ENCODE peak calls at places on chromosome 15, in five cellular contexts. One of them, this sample, is unnamed.

GRCh38 chr15:82100116-82100795 is 54.4 kb upstream of the MEX3B start:
- DNase-seq in A549: no peak
- DNase-seq in IMR-90: peak
- DNase-seq in GM12878: no peak
- DNase-seq in SK-N-SH: no peak
- DNase-seq in this sample: no peak

GRCh38 chr15:101326462-101327146 is 31.6 kb upstream of the SNRPA1 start:
- DNase-seq in IMR-90: no peak
- DNase-seq in A549: no peak
- DNase-seq in SK-N-SH: no peak
- DNase-seq in GM12878: no peak
- DNase-seq in this sample: no peak

GRCh38 chr15:90340345-90340744 is 11.7 kb upstream of the ZNF774 start:
- DNase-seq in GM12878: no peak
- DNase-seq in IMR-90: no peak
- DNase-seq in SK-N-SH: no peak
- DNase-seq in A549: peak
- DNase-seq in this sample: peak

GRCh38 chr15:72199721-72200212 is 2.2 kb upstream of the GRAMD2A start:
- DNase-seq in SK-N-SH: peak
- DNase-seq in IMR-90: peak
- DNase-seq in GM12878: peak
- DNase-seq in A549: peak
- DNase-seq in this sample: peak

GRCh38 chr15:62068071-62068786 is 1.5 kb downstream of the C2CD4A start:
- DNase-seq in IMR-90: no peak
- DNase-seq in SK-N-SH: peak
- DNase-seq in A549: peak
- DNase-seq in GM12878: no peak
- DNase-seq in this sample: peak

GRCh38 chr15:58396181-58396580 is 35.6 kb upstream of the LIPC start:
- DNase-seq in GM12878: no peak
- DNase-seq in A549: peak
- DNase-seq in SK-N-SH: no peak
- DNase-seq in IMR-90: peak
- DNase-seq in this sample: no peak

GRCh38 chr15:85831415-85832113 is 36.8 kb upstream of the KLHL25 start:
- DNase-seq in GM12878: no peak
- DNase-seq in IMR-90: peak
- DNase-seq in SK-N-SH: peak
- DNase-seq in A549: peak
- DNase-seq in this sample: peak

GRCh38 chr15:33104276-33104675 is 90.2 kb downstream of the FMN1 start:
- DNase-seq in GM12878: no peak
- DNase-seq in IMR-90: peak
- DNase-seq in SK-N-SH: no peak
- DNase-seq in A549: no peak
- DNase-seq in this sample: no peak

GRCh38 chr15:31158858-31159569 is 57.5 kb upstream of the TRPM1 start:
- DNase-seq in SK-N-SH: no peak
- DNase-seq in IMR-90: no peak
- DNase-seq in A549: no peak
- DNase-seq in GM12878: no peak
- DNase-seq in this sample: no peak

GRCh38 chr15:40444741-40445140 is 4.0 kb downstream of the BAHD1 start:
- DNase-seq in SK-N-SH: no peak
- DNase-seq in GM12878: no peak
- DNase-seq in A549: no peak
- DNase-seq in IMR-90: no peak
- DNase-seq in this sample: no peak

GRCh38 chr15:45139770-45140169 is 10.0 kb downstream of the DUOX1 start:
- DNase-seq in A549: no peak
- DNase-seq in GM12878: no peak
- DNase-seq in IMR-90: no peak
- DNase-seq in SK-N-SH: no peak
- DNase-seq in this sample: no peak

GRCh38 chr15:89217031-89217430 is 4.3 kb downstream of the RLBP1 start:
- DNase-seq in IMR-90: no peak
- DNase-seq in SK-N-SH: no peak
- DNase-seq in GM12878: no peak
- DNase-seq in A549: no peak
- DNase-seq in this sample: no peak

GRCh38 chr15:90837052-90837621 is 31.3 kb upstream of the FURIN start:
- DNase-seq in SK-N-SH: no peak
- DNase-seq in A549: no peak
- DNase-seq in IMR-90: no peak
- DNase-seq in GM12878: no peak
- DNase-seq in this sample: no peak

GRCh38 chr15:20341901-20342605 is 199.5 kb downstream of the GOLGA6L6 start:
- DNase-seq in GM12878: no peak
- DNase-seq in A549: peak
- DNase-seq in SK-N-SH: no peak
- DNase-seq in IMR-90: no peak
- DNase-seq in this sample: no peak

GRCh38 chr15:60751985-60752952 is 273.3 kb upstream of the ICE2 start:
- DNase-seq in IMR-90: peak
- DNase-seq in GM12878: no peak
- DNase-seq in A549: no peak
- DNase-seq in SK-N-SH: peak
- DNase-seq in this sample: no peak

GRCh38 chr15:76905855-76906254 is 715 bp upstream of the SCAPER start:
- DNase-seq in GM12878: no peak
- DNase-seq in A549: no peak
- DNase-seq in IMR-90: no peak
- DNase-seq in SK-N-SH: peak
- DNase-seq in this sample: no peak

GRCh38 chr15:100049483-100049882 is 292.3 kb downstream of the ADAMTS17 start:
- DNase-seq in A549: no peak
- DNase-seq in GM12878: no peak
- DNase-seq in SK-N-SH: no peak
- DNase-seq in IMR-90: no peak
- DNase-seq in this sample: no peak

GRCh38 chr15:64019764-64020163 is 26.5 kb downstream of the DAPK2 start:
- DNase-seq in SK-N-SH: no peak
- DNase-seq in IMR-90: no peak
- DNase-seq in GM12878: peak
- DNase-seq in A549: peak
- DNase-seq in this sample: no peak

GRCh38 chr15:62647195-62647865 is 395.2 kb upstream of the TPM1 start:
- DNase-seq in IMR-90: peak
- DNase-seq in SK-N-SH: no peak
- DNase-seq in A549: peak
- DNase-seq in GM12878: no peak
- DNase-seq in this sample: no peak

GRCh38 chr15:45231864-45232562 is 20.0 kb upstream of the SLC28A2 start:
- DNase-seq in GM12878: no peak
- DNase-seq in A549: no peak
- DNase-seq in IMR-90: no peak
- DNase-seq in SK-N-SH: peak
- DNase-seq in this sample: no peak

GRCh38 chr15:101135532-101136166 is 116.2 kb downstream of the CHSY1 start:
- DNase-seq in GM12878: peak
- DNase-seq in A549: no peak
- DNase-seq in SK-N-SH: no peak
- DNase-seq in IMR-90: no peak
- DNase-seq in this sample: no peak

GRCh38 chr15:41047474-41047873 is 68.6 kb downstream of the INO80 start:
- DNase-seq in A549: no peak
- DNase-seq in SK-N-SH: no peak
- DNase-seq in GM12878: no peak
- DNase-seq in IMR-90: no peak
- DNase-seq in this sample: no peak

GRCh38 chr15:65115542-65115941 is 542 bp upstream of the UBAP1L start:
- DNase-seq in SK-N-SH: no peak
- DNase-seq in IMR-90: no peak
- DNase-seq in A549: no peak
- DNase-seq in GM12878: no peak
- DNase-seq in this sample: no peak

GRCh38 chr15:78716651-78717050 is 75.6 kb upstream of the CHRNB4 start:
- DNase-seq in A549: no peak
- DNase-seq in GM12878: no peak
- DNase-seq in SK-N-SH: no peak
- DNase-seq in IMR-90: peak
- DNase-seq in this sample: no peak

GRCh38 chr15:81308260-81308659 is 15.7 kb downstream of the STARD5 start:
- DNase-seq in IMR-90: no peak
- DNase-seq in A549: no peak
- DNase-seq in SK-N-SH: no peak
- DNase-seq in GM12878: no peak
- DNase-seq in this sample: no peak

GRCh38 chr15:35136552-35136951 is 51.5 kb upstream of the NANOGP8 start:
- DNase-seq in SK-N-SH: no peak
- DNase-seq in A549: no peak
- DNase-seq in GM12878: peak
- DNase-seq in IMR-90: no peak
- DNase-seq in this sample: no peak

GRCh38 chr15:41215708-41216107 is 14.8 kb downstream of the EXD1 start:
- DNase-seq in IMR-90: no peak
- DNase-seq in A549: no peak
- DNase-seq in SK-N-SH: no peak
- DNase-seq in GM12878: no peak
- DNase-seq in this sample: no peak

GRCh38 chr15:71093089-71094024 is 21.9 kb upstream of the THSD4 start:
- DNase-seq in GM12878: no peak
- DNase-seq in IMR-90: peak
- DNase-seq in A549: peak
- DNase-seq in SK-N-SH: no peak
- DNase-seq in this sample: no peak

GRCh38 chr15:78004919-78005634 is 72.4 kb downstream of the TBC1D2B start:
- DNase-seq in A549: peak
- DNase-seq in IMR-90: peak
- DNase-seq in SK-N-SH: peak
- DNase-seq in GM12878: no peak
- DNase-seq in this sample: no peak

DNA sequence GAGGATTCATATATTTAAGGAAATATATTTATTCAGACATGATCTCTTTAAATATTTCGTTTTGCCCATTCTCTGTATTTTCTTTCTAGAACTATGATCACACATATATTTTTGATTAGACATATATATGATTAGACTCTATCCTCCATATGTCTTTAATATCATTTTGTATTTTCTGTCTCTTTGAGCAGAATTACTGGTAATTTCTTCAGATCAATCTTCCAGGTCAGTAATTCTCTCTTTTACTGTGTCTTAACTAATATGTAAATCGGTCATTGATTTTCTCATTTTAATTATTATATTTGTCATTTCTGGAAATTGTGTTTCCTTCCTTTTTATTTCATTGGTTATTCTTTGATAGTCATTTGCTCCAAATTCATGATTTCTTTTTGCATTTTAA is 586.2 kb downstream of the NR2F2 start:
- DNase-seq in GM12878: no peak
- DNase-seq in IMR-90: no peak
- DNase-seq in SK-N-SH: no peak
- DNase-seq in A549: no peak
- DNase-seq in this sample: no peak
- TF ChIP-seq RCOR1 in GM12878: no peak
- TF ChIP-seq RCOR1 in IMR-90: no peak
- TF ChIP-seq RCOR1 in SK-N-SH: no peak
- TF ChIP-seq RCOR1 in A549: no peak
- TF ChIP-seq RCOR1 in this sample: no peak

GRCh38 chr15:68375191-68375631 is 56.8 kb downstream of the ITGA11 start:
- DNase-seq in A549: no peak
- DNase-seq in GM12878: no peak
- DNase-seq in IMR-90: no peak
- DNase-seq in SK-N-SH: no peak
- DNase-seq in this sample: no peak
- TF ChIP-seq RCOR1 in A549: no peak
- TF ChIP-seq RCOR1 in GM12878: no peak
- TF ChIP-seq RCOR1 in IMR-90: no peak
- TF ChIP-seq RCOR1 in SK-N-SH: no peak
- TF ChIP-seq RCOR1 in this sample: no peak

GRCh38 chr15:75030023-75030413 is 6.6 kb downstream of the PPCDC start:
- DNase-seq in A549: no peak
- DNase-seq in GM12878: no peak
- DNase-seq in IMR-90: peak
- DNase-seq in SK-N-SH: no peak
- DNase-seq in this sample: no peak
- TF ChIP-seq RCOR1 in A549: no peak
- TF ChIP-seq RCOR1 in GM12878: no peak
- TF ChIP-seq RCOR1 in IMR-90: no peak
- TF ChIP-seq RCOR1 in SK-N-SH: no peak
- TF ChIP-seq RCOR1 in this sample: no peak

GRCh38 chr15:79922512-79923067 is 25.8 kb upstream of the MTHFS start:
- DNase-seq in SK-N-SH: no peak
- DNase-seq in IMR-90: no peak
- DNase-seq in A549: no peak
- DNase-seq in GM12878: no peak
- DNase-seq in this sample: no peak

GRCh38 chr15:79924379-79924778 is 27.6 kb upstream of the MTHFS start:
- DNase-seq in SK-N-SH: no peak
- DNase-seq in A549: no peak
- DNase-seq in IMR-90: no peak
- DNase-seq in GM12878: no peak
- DNase-seq in this sample: no peak

GRCh38 chr15:79923515-79924169 is 26.8 kb upstream of the MTHFS start:
- DNase-seq in SK-N-SH: peak
- DNase-seq in IMR-90: peak
- DNase-seq in A549: peak
- DNase-seq in GM12878: peak
- DNase-seq in this sample: peak

GRCh38 chr15:79919749-79920511 is 23.1 kb upstream of the MTHFS start:
- DNase-seq in SK-N-SH: no peak
- DNase-seq in GM12878: no peak
- DNase-seq in A549: no peak
- DNase-seq in IMR-90: no peak
- DNase-seq in this sample: no peak

GRCh38 chr15:79923068-79923514 is 26.3 kb upstream of the MTHFS start:
- DNase-seq in SK-N-SH: peak
- DNase-seq in GM12878: no peak
- DNase-seq in IMR-90: peak
- DNase-seq in A549: peak
- DNase-seq in this sample: peak
- TF ChIP-seq RCOR1 in SK-N-SH: no peak
- TF ChIP-seq RCOR1 in GM12878: no peak
- TF ChIP-seq RCOR1 in IMR-90: no peak
- TF ChIP-seq RCOR1 in A549: no peak
- TF ChIP-seq RCOR1 in this sample: no peak

This sample was measured in K562.